ENCODE peak calls at places on chromosomes 11 and 22, in eight cellular contexts. X is HCT116, L is left ventricle myocardium inferior, V is neural progenitor cell, Z is Peyer's patch, B is fibroblast of mammary gland, H is PC-9, O is endothelial cell of umbilical vein. D is an unnamed sample.

GRCh38 chr11:36475192-36475591 is 34.9 kb downstream of the TRAF6 start:
- DNase-seq in X (no peak), L (no peak), V (no peak), Z (no peak), B (no peak), H (no peak), O (no peak), D (no peak)

GRCh38 chr11:17640493-17641164 is 78.7 kb upstream of the MYOD1 start:
- DNase-seq in X (no peak), L (no peak), V (no peak), Z (no peak), B (no peak), H (no peak), O (no peak), D (no peak)

GRCh38 chr11:30917859-30918478 is 331.8 kb upstream of the MPPED2 start:
- DNase-seq in X (peak; percentile 27), L (no peak), V (peak; percentile 75), Z (no peak), B (peak; percentile 43), H (no peak), O (peak; percentile 60), D (peak; percentile 27)

GRCh38 chr11:74504100-74504691 is 10.7 kb upstream of the LIPT2 start:
- DNase-seq in X (no peak), L (no peak), V (no peak), Z (no peak), B (no peak), H (no peak), O (no peak), D (no peak)

GRCh38 chr11:69923641-69924307 is 104.6 kb upstream of the FGF3 start:
- DNase-seq in X (no peak), L (no peak), V (no peak), Z (no peak), B (no peak), H (no peak), O (no peak), D (peak; percentile 1)

GRCh38 chr11:118287006-118287405 is 17.5 kb upstream of the CD3E start:
- DNase-seq in X (no peak), L (no peak), V (no peak), Z (no peak), B (peak; percentile 50), H (peak; percentile 93), O (no peak), D (no peak)

GRCh38 chr11:41849250-41849649 is 389.8 kb upstream of the LRRC4C start:
- DNase-seq in X (no peak), L (no peak), V (no peak), Z (no peak), B (no peak), H (no peak), O (no peak), D (no peak)

GRCh38 chr22:39237276-39238123 is 7.3 kb downstream of the PDGFB start:
- DNase-seq in X (no peak), L (no peak), V (no peak), Z (no peak), B (no peak), H (no peak), O (no peak), D (no peak)

GRCh38 chr11:30392221-30392784 is 69.4 kb downstream of the ARL14EP start:
- DNase-seq in X (no peak), L (no peak), V (no peak), Z (no peak), B (no peak), H (no peak), O (no peak), D (no peak)

GRCh38 chr11:57777969-57778317 is 16.3 kb downstream of the CTNND1 start:
- DNase-seq in X (no peak), L (no peak), V (peak; percentile 73), Z (peak; percentile 85), B (no peak), H (peak; percentile 78), O (peak; percentile 83), D (no peak)

GRCh38 chr11:78798567-78799170 is 224.0 kb upstream of the NARS2 start:
- DNase-seq in X (peak; percentile 28), L (peak; percentile 72), V (peak; percentile 79), Z (peak; percentile 74), B (peak; percentile 81), H (no peak), O (peak; percentile 59), D (peak; percentile 80)

GRCh38 chr11:64835616-64836447 is 8.6 kb downstream of the CDC42BPG start:
- DNase-seq in X (no peak), L (no peak), V (no peak), Z (no peak), B (no peak), H (no peak), O (no peak), D (no peak)

GRCh38 chr11:71364176-71364671 is 84.0 kb downstream of the DHCR7 start:
- DNase-seq in X (no peak), L (no peak), V (no peak), Z (no peak), B (no peak), H (no peak), O (no peak), D (no peak)

GRCh38 chr11:126716456-126717083 is 284.0 kb downstream of the KIRREL3 start:
- DNase-seq in X (peak; percentile 26), L (no peak), V (peak; percentile 61), Z (peak; percentile 66), B (peak; percentile 42), H (no peak), O (no peak), D (peak; percentile 67)

GRCh38 chr22:30541979-30542810 is 4.3 kb downstream of the SEC14L6 start:
- DNase-seq in X (no peak), L (no peak), V (peak; percentile 73), Z (no peak), B (no peak), H (no peak), O (no peak), D (peak; percentile 64)

GRCh38 chr11:112652786-112653390 is 308.3 kb upstream of the NCAM1 start:
- DNase-seq in X (no peak), L (no peak), V (no peak), Z (no peak), B (peak; percentile 67), H (peak; percentile 48), O (no peak), D (no peak)

GRCh38 chr11:94400839-94401772 is at the start of gene GPR83:
- DNase-seq in X (no peak), L (peak; percentile 19), V (peak; percentile 75), Z (no peak), B (no peak), H (no peak), O (peak; percentile 18), D (peak; percentile 70)

GRCh38 chr22:23241562-23242472 is 61.5 kb downstream of the BCR start:
- DNase-seq in X (no peak), L (no peak), V (no peak), Z (no peak), B (no peak), H (no peak), O (no peak), D (no peak)

GRCh38 chr22:42001127-42001526 is 2.5 kb downstream of the WBP2NL start:
- DNase-seq in X (no peak), L (no peak), V (no peak), Z (no peak), B (peak; percentile 33), H (no peak), O (peak; percentile 32), D (no peak)

GRCh38 chr11:78299000-78299712 is 110.4 kb downstream of the USP35 start:
- DNase-seq in X (no peak), L (no peak), V (peak; percentile 23), Z (no peak), B (no peak), H (no peak), O (peak; percentile 78), D (no peak)

GRCh38 chr22:33076368-33076767 is 18.2 kb upstream of the SYN3 start:
- DNase-seq in X (no peak), L (no peak), V (peak; percentile 61), Z (no peak), B (peak; percentile 11), H (no peak), O (no peak), D (peak; percentile 27)

GRCh38 chr11:135062994-135063393 is 651.0 kb upstream of the B3GAT1 start:
- DNase-seq in X (no peak), L (no peak), V (no peak), Z (no peak), B (no peak), H (no peak), O (no peak), D (no peak)

GRCh38 chr11:27710536-27710935 is 10.3 kb upstream of the BDNF start:
- DNase-seq in X (no peak), L (no peak), V (no peak), Z (no peak), B (no peak), H (no peak), O (no peak), D (no peak)

GRCh38 chr11:126599498-126599897 is 244.0 kb downstream of the ST3GAL4 start:
- DNase-seq in X (no peak), L (no peak), V (no peak), Z (no peak), B (no peak), H (no peak), O (no peak), D (no peak)

GRCh38 chr11:123298488-123299447 is 103.7 kb upstream of the CLMP start:
- DNase-seq in X (no peak), L (no peak), V (no peak), Z (no peak), B (no peak), H (no peak), O (no peak), D (peak; percentile 71)
- TF ChIP-seq CTCF in X (no peak), L (no peak), V (no peak), Z (no peak), B (no peak), H (no peak), O (no peak), D (no peak)

GRCh38 chr11:120432056-120433018 is 79.2 kb upstream of the GRIK4 start:
- DNase-seq in X (peak; percentile 97), L (no peak), V (no peak), Z (no peak), B (peak; percentile 99), H (peak; percentile 98), O (peak; percentile 97), D (no peak)

DNA sequence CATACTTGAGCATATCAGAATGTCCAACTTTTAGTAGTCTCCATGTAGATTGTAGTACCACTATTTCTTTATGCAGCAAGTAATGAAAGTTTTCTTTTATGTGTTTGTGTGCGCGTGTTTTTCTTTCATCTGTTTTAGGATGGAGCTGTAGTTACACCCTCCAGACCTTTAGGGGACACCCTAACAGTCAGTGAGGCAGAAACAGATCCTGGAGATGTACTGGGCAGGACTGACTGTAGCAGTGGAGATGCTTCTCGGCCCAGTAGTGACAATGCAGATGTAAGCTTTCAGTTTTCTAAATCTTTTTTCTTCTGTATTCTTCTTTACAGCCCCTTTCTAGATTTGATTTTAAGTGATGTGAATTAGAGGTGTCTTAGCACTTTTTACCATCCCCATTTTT is 79.9 kb upstream of the GRIK4 start:
- DNase-seq in X (peak; percentile 27), L (no peak), V (peak; percentile 13), Z (no peak), B (peak; percentile 67), H (no peak), O (no peak), D (no peak)
- TF ChIP-seq CTCF in X (no peak), L (peak; percentile 29), V (peak; percentile 27), Z (peak; percentile 5), B (peak; percentile 48), H (no peak), O (no peak), D (no peak)

GRCh38 chr11:11320820-11321219 is 32.2 kb downstream of the CSNK2A3 start:
- DNase-seq in X (no peak), L (no peak), V (peak; percentile 51), Z (no peak), B (no peak), H (no peak), O (no peak), D (no peak)
- TF ChIP-seq CTCF in X (no peak), L (no peak), V (no peak), Z (no peak), B (no peak), H (no peak), O (no peak), D (no peak)

GRCh38 chr11:48020092-48020755 is 39.9 kb downstream of the PTPRJ start:
- DNase-seq in X (no peak), L (no peak), V (no peak), Z (no peak), B (no peak), H (no peak), O (peak; percentile 48), D (no peak)
- TF ChIP-seq CTCF in X (no peak), L (no peak), V (no peak), Z (peak; percentile 16), B (no peak), H (no peak), O (no peak), D (no peak)

D was measured in nephron progenitor cell.